ENCODE peak calls at places on chromosomes 4 and X, in six cellular contexts. I, K, W, M, U and G are unnamed samples.

GRCh38 chr4:31054295-31054694 is 334.1 kb downstream of the PCDH7 start:
- DNase-seq in I (no peak), K (no peak), W (no peak), M (no peak), U (no peak), G (no peak)

GRCh38 chr4:56215901-56216300 is 171.4 kb downstream of the AASDH start:
- DNase-seq in I (peak), K (peak), W (peak), M (peak), U (peak), G (no peak)

GRCh38 chr4:132614682-132615081 is 534.4 kb upstream of the PCDH10 start:
- DNase-seq in I (peak), K (peak), W (no peak), M (no peak), U (no peak), G (no peak)

GRCh38 chrX:17597836-17598434 is 139.4 kb upstream of the SCML1 start:
- DNase-seq in I (peak), K (no peak), W (peak), M (peak), U (peak), G (no peak)

GRCh38 chr4:106690487-106690886 is 321.9 kb upstream of the GIMD1 start:
- DNase-seq in I (no peak), K (peak), W (no peak), M (no peak), U (peak), G (peak)

GRCh38 chrX:24550166-24550565 is 85.1 kb downstream of the PDK3 start:
- DNase-seq in I (no peak), K (no peak), W (no peak), M (no peak), U (no peak), G (no peak)

GRCh38 chr4:8474856-8475255 is 34.3 kb downstream of the TRMT44 start:
- DNase-seq in I (no peak), K (no peak), W (no peak), M (no peak), U (no peak), G (no peak)

GRCh38 chr4:23805381-23805780 is 84.5 kb downstream of the PPARGC1A start:
- DNase-seq in I (no peak), K (peak), W (no peak), M (no peak), U (peak), G (no peak)

GRCh38 chr4:49036528-49036927 is 50.5 kb downstream of the CWH43 start:
- DNase-seq in I (no peak), K (no peak), W (no peak), M (no peak), U (no peak), G (no peak)

GRCh38 chr4:88255111-88255510 is 29.2 kb downstream of the PPM1K start:
- DNase-seq in I (no peak), K (no peak), W (no peak), M (no peak), U (no peak), G (no peak)

GRCh38 chrX:97672608-97673007 is 788.9 kb downstream of the RPA4 start:
- DNase-seq in I (no peak), K (no peak), W (no peak), M (peak), U (no peak), G (no peak)

GRCh38 chr4:26885912-26886274 is 25.3 kb downstream of the STIM2 start:
- DNase-seq in I (no peak), K (no peak), W (no peak), M (peak), U (no peak), G (no peak)

GRCh38 chr4:13933163-13933562 is 305.6 kb upstream of the BOD1L1 start:
- DNase-seq in I (no peak), K (peak), W (no peak), M (no peak), U (peak), G (peak)

GRCh38 chr4:96742332-96743014 is 902.6 kb downstream of the PDHA2 start:
- DNase-seq in I (no peak), K (no peak), W (no peak), M (no peak), U (no peak), G (no peak)

GRCh38 chr4:896630-897029 is 35.5 kb downstream of the GAK start:
- DNase-seq in I (no peak), K (no peak), W (no peak), M (no peak), U (no peak), G (no peak)

GRCh38 chr4:128775916-128776315 is 33.6 kb upstream of the JADE1 start:
- DNase-seq in I (no peak), K (no peak), W (no peak), M (no peak), U (no peak), G (no peak)

GRCh38 chr4:108619372-108620100 is 840 bp upstream of the RPL34 start:
- DNase-seq in I (no peak), K (no peak), W (no peak), M (peak), U (no peak), G (no peak)

GRCh38 chrX:49862093-49862492 is 17.2 kb upstream of the USP27X start:
- DNase-seq in I (no peak), K (no peak), W (no peak), M (no peak), U (no peak), G (no peak)

GRCh38 chr4:55297346-55297745 is 48.7 kb upstream of the SRD5A3 start:
- DNase-seq in I (no peak), K (peak), W (peak), M (peak), U (no peak), G (no peak)

GRCh38 chr4:101730291-101731117 is 60.0 kb upstream of the BANK1 start:
- DNase-seq in I (peak), K (peak), W (peak), M (peak), U (peak), G (peak)

GRCh38 chr4:118338981-118339765 is 13.6 kb downstream of the PRSS12 start:
- DNase-seq in I (peak), K (peak), W (no peak), M (no peak), U (peak), G (peak)

GRCh38 chr4:124910327-124910726 is 197.8 kb upstream of the ANKRD50 start:
- DNase-seq in I (no peak), K (no peak), W (no peak), M (no peak), U (no peak), G (no peak)

GRCh38 chr4:120870279-120870673 is 52.2 kb downstream of the PRDM5 start:
- DNase-seq in I (no peak), K (no peak), W (peak), M (peak), U (no peak), G (no peak)
- TF ChIP-seq CTCF in I (peak), K (no peak), W (no peak), M (no peak), U (no peak), G (peak)

GRCh38 chrX:94612140-94612539 is 938.1 kb downstream of the FAM133A start:
- DNase-seq in I (no peak), K (no peak), W (no peak), M (no peak), U (no peak), G (no peak)
- TF ChIP-seq CTCF in I (no peak), K (no peak), W (no peak), M (no peak), U (no peak), G (no peak)

GRCh38 chr4:182807346-182807745 is 109.8 kb downstream of the DCTD start:
- DNase-seq in I (no peak), K (no peak), W (no peak), M (no peak), U (no peak), G (no peak)
- TF ChIP-seq CTCF in I (no peak), K (no peak), W (no peak), M (no peak), U (no peak), G (no peak)

GRCh38 chrX:137052641-137053235 is 18.9 kb upstream of the GPR101 start:
- DNase-seq in I (no peak), K (no peak), W (no peak), M (no peak), U (no peak), G (no peak)
- TF ChIP-seq CTCF in I (no peak), K (no peak), W (no peak), M (no peak), U (no peak), G (peak)

GRCh38 chr4:40228497-40229365 is 31.9 kb downstream of the RHOH start:
- DNase-seq in I (no peak), K (no peak), W (no peak), M (no peak), U (no peak), G (no peak)
- TF ChIP-seq CTCF in I (no peak), K (no peak), W (no peak), M (no peak), U (peak), G (peak)

DNA sequence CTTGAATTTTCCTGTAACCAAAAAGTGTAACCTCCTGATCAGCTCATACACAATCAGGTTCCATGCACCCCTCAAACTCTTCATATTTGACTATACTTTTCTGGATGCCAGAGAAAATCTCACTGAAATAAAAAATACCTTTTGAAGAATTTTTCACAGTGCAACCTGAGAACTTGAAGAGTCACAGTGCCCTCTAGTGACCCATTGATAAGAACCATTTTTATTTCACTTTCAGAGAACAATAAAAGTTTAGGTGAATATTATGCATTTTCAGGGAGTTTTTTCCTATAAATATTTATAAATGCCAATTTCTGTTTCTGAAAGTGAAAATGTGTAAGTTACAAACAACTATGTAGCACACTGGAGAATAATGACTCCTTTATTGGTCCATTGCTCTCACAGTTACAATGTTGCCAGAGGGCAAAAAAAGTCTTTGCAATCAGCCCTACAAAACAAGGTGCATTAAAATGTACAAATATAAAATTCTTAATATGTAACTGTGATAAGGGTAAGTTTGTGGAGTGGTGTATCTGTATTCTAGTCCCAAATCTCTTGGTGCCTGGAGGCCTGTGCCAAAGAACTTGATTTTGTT is 153.6 kb upstream of the INTU start:
- DNase-seq in I (peak), K (peak), W (no peak), M (peak), U (peak), G (peak)
- TF ChIP-seq CTCF in I (peak), K (peak), W (no peak), M (no peak), U (peak), G (peak)

GRCh38 chr4:137981277-137981676 is 260.9 kb downstream of the SLC7A11 start:
- DNase-seq in I (no peak), K (peak), W (no peak), M (no peak), U (peak), G (peak)
- TF ChIP-seq CTCF in I (no peak), K (peak), W (no peak), M (no peak), U (peak), G (peak)

GRCh38 chr4:76984127-76984526 is 34.6 kb downstream of the SEPTIN11 start:
- DNase-seq in I (no peak), K (peak), W (no peak), M (no peak), U (peak), G (peak)
- TF ChIP-seq CTCF in I (peak), K (peak), W (no peak), M (no peak), U (peak), G (peak)